ENCODE peak calls at places on chromosomes 2 and 18, in six cellular contexts. F is cardiac muscle cell, G is stomach, A is IMR-90, Z is small intestine, H is psoas muscle. K is an unnamed sample.

GRCh38 chr18:24293254-24293653 is 104.4 kb downstream of the OSBPL1A start:
- DNase-seq in F (no peak), H (no peak), Z (no peak), G (no peak), A (no peak), K (no peak)

GRCh38 chr2:98634406-98635092 is 26.2 kb downstream of the UNC50 start:
- DNase-seq in A (no peak), Z (peak), G (no peak), H (no peak), F (no peak), K (no peak)

GRCh38 chr2:85579266-85579935 is 2.0 kb downstream of the VAMP8 start:
- DNase-seq in Z (no peak), F (no peak), A (no peak), G (no peak), H (no peak), K (no peak)

GRCh38 chr18:12825230-12825629 is 58.8 kb downstream of the PTPN2 start:
- DNase-seq in F (no peak), G (no peak), Z (peak), H (no peak), A (no peak), K (no peak)

GRCh38 chr2:224565452-224566035 is 19.6 kb downstream of the CUL3 start:
- DNase-seq in H (no peak), F (no peak), G (no peak), A (no peak), Z (no peak), K (no peak)

GRCh38 chr18:36519358-36519757 is 221.8 kb downstream of the FHOD3 start:
- DNase-seq in A (peak), Z (no peak), F (peak), G (no peak), H (no peak), K (no peak)

GRCh38 chr18:50586710-50587109 is 26.8 kb downstream of the MAPK4 start:
- DNase-seq in G (no peak), Z (no peak), F (peak), A (no peak), H (no peak), K (no peak)

GRCh38 chr2:56681659-56682396 is 498.0 kb downstream of the CCDC85A start:
- DNase-seq in G (no peak), F (peak), H (no peak), Z (no peak), A (peak), K (no peak)

GRCh38 chr2:240510513-240511210 is 47.1 kb downstream of the ANKMY1 start:
- DNase-seq in Z (no peak), A (no peak), G (no peak), H (no peak), F (no peak), K (peak)

GRCh38 chr2:12347049-12347448 is 369.7 kb upstream of the TRIB2 start:
- DNase-seq in F (no peak), G (no peak), A (peak), H (no peak), Z (no peak), K (no peak)

GRCh38 chr2:113117594-113118262 is 9.7 kb upstream of the IL1RN start:
- DNase-seq in H (peak), A (peak), Z (peak), G (peak), F (peak), K (peak)

GRCh38 chr2:73297151-73297559 is 3.8 kb upstream of the EGR4 start:
- DNase-seq in Z (no peak), G (no peak), A (no peak), H (no peak), F (peak), K (no peak)

GRCh38 chr2:15782009-15782751 is 158.2 kb upstream of the MYCN start:
- DNase-seq in A (no peak), G (no peak), F (peak), H (no peak), Z (peak), K (no peak)

GRCh38 chr2:210099940-210100339 is 71.3 kb downstream of the KANSL1L start:
- DNase-seq in A (no peak), Z (no peak), G (no peak), F (no peak), H (no peak), K (no peak)

GRCh38 chr2:209986405-209986804 is 16.0 kb upstream of the RPE start:
- DNase-seq in G (no peak), H (no peak), F (no peak), Z (no peak), A (no peak), K (no peak)

GRCh38 chr2:96508521-96509113 is 3.5 kb upstream of the NEURL3 start:
- DNase-seq in F (no peak), Z (no peak), H (no peak), A (no peak), G (no peak), K (no peak)

GRCh38 chr2:175004730-175004979 is 526 bp downstream of the CHN1 start:
- DNase-seq in Z (no peak), A (no peak), H (no peak), F (no peak), G (no peak), K (peak)

GRCh38 chr2:120871881-120872620 is 136.4 kb downstream of the GLI2 start:
- DNase-seq in G (no peak), Z (no peak), F (no peak), A (no peak), H (no peak), K (no peak)

GRCh38 chr2:175363719-175364118 is 182.2 kb upstream of the ATP5MC3 start:
- DNase-seq in F (no peak), Z (no peak), G (no peak), A (no peak), H (no peak), K (no peak)

GRCh38 chr2:109549016-109549595 is 64.7 kb downstream of the SEPTIN10 start:
- DNase-seq in H (no peak), A (no peak), F (no peak), G (no peak), Z (peak), K (no peak)

GRCh38 chr2:21633531-21634310 is 510.0 kb downstream of the TDRD15 start:
- DNase-seq in G (no peak), Z (no peak), H (no peak), F (no peak), A (no peak), K (no peak)

GRCh38 chr2:82641781-82642180 is 1817.3 kb downstream of the SUCLG1 start:
- DNase-seq in A (no peak), H (no peak), F (no peak), Z (no peak), G (no peak), K (no peak)

GRCh38 chr2:136057023-136057801 is 60.7 kb downstream of the CXCR4 start:
- DNase-seq in G (no peak), Z (no peak), A (no peak), F (no peak), H (no peak), K (no peak)

GRCh38 chr2:188596054-188596453 is 304.4 kb downstream of the GULP1 start:
- DNase-seq in Z (no peak), F (no peak), H (no peak), G (no peak), A (peak), K (no peak)

GRCh38 chr2:239058746-239059145 is 210.9 kb downstream of the TWIST2 start:
- DNase-seq in A (no peak), G (no peak), Z (no peak), H (no peak), F (no peak), K (no peak)

GRCh38 chr18:38576349-38576748 is 1010.8 kb upstream of the CELF4 start:
- DNase-seq in H (no peak), Z (no peak), F (no peak), A (no peak), G (no peak), K (no peak)

GRCh38 chr2:64857581-64858471 is 131.4 kb upstream of the SLC1A4 start:
- DNase-seq in G (no peak), A (peak), Z (no peak), H (peak), F (peak), K (peak)

DNA sequence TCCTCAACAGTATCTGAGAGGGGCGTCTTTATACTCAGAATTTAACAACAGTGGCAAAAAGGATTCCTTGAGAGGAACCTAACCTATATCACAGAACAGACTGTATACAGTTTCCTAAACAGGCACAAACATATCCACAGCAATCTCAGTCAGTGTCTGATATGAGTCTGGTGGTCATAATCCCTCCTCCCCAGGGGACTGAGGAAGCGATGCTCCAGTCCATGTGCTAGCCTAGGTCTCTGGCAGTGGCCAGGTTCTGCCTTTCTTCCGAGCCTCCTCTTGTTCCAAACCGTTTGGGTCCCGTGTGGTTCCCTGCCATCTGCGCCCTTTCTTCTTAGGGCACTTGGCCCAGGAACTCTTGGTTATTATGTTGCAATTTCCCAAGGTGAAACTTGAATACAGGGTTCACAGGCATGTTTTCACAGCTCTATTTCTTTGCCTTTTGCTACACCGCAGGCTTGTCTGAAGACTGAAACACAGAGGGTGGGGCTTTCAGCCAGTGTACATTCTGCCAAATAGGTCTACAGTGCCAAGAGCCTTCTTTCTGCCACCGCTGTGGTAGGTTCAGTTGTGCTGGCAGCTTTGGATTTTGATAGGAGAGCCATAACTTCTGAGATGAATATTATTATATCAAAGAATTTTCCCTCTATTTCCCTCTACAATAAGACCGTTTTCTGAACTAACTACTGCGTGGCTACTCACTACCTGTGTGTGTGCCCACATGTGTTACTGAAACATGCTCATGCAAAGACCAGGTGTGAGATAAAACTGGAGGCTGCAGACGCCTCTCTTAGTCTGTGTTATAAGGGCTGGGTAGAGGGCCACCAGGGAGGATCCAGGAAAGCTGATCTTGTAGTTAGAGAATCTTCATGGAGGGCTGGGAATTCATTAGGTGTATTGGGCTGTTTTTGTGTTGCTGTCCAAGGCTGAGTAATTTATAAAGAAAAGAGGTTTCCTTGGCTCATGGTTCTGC is 75.0 kb upstream of the HAAO start:
- DNase-seq in F (no peak), H (no peak), G (peak), Z (no peak), A (no peak), K (peak)
- H3K27ac ChIP-seq in F (no peak), H (peak), G (peak), Z (no peak), A (no peak), K (peak)

GRCh38 chr18:80253871-80254492 is 6.7 kb upstream of the PARD6G start:
- DNase-seq in G (no peak), H (no peak), A (no peak), F (no peak), Z (no peak), K (no peak)
- H3K4me3 ChIP-seq in G (no peak), H (no peak), A (no peak), F (no peak), Z (no peak), K (no peak)

GRCh38 chr18:58316943-58317342 is 272.9 kb downstream of the NEDD4L start:
- DNase-seq in H (no peak), F (no peak), A (no peak), Z (peak), G (no peak), K (no peak)

GRCh38 chr18:58315739-58316215 is 271.8 kb downstream of the NEDD4L start:
- DNase-seq in A (no peak), H (no peak), G (no peak), Z (peak), F (peak), K (no peak)

GRCh38 chr18:58315041-58315440 is 271.0 kb downstream of the NEDD4L start:
- DNase-seq in A (peak), H (no peak), F (no peak), G (no peak), Z (no peak), K (no peak)

GRCh38 chr18:58314284-58314683 is 270.3 kb downstream of the NEDD4L start:
- DNase-seq in F (peak), H (peak), Z (peak), A (peak), G (peak), K (no peak)

GRCh38 chr18:58316400-58316942 is 272.4 kb downstream of the NEDD4L start:
- DNase-seq in G (no peak), H (no peak), A (no peak), F (no peak), Z (no peak), K (no peak)
- H3K27ac ChIP-seq in G (peak), H (peak), A (peak), F (no peak), Z (no peak), K (peak)

GRCh38 chr18:10070581-10071000 is 156.8 kb downstream of the VAPA start:
- DNase-seq in F (no peak), H (no peak), G (no peak), Z (no peak), A (peak), K (no peak)
- H3K4me3 ChIP-seq in F (no peak), H (no peak), G (no peak), Z (no peak), A (no peak), K (no peak)

GRCh38 chr18:70659026-70659726 is 370.3 kb downstream of the SOCS6 start:
- DNase-seq in F (peak), H (no peak), Z (no peak), G (no peak), A (peak), K (no peak)
- H3K27ac ChIP-seq in F (no peak), H (no peak), Z (no peak), G (no peak), A (no peak), K (no peak)

GRCh38 chr2:23326322-23326721 is 58.7 kb upstream of the KLHL29 start:
- DNase-seq in F (no peak), H (no peak), G (no peak), Z (no peak), A (no peak), K (no peak)
- H3K4me3 ChIP-seq in F (no peak), H (no peak), G (no peak), Z (no peak), A (no peak), K (no peak)

DNA sequence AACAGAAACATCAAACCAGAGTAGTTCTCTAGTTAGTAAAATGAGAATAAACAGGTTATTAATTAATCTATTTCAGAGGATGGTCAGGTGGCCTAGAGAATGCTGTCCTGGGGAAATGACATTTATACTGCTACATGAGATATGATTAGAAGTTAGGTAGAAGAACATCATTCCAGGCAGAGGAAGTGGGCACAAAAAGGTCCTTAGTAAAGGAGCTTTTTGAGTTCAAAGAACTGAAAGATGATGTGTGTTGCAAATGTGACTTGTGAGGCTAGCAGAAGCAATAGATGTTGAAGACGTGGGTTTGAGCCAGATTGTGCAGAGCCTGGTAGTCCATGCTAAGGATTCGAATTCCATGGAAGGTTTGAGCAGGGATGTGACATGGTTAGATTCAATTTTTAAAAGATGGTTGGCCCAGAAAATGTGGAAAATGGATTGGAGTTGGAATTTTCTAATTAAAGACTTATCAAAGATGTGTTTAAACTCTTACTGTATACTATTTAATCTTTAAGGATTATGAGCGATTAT is 34.2 kb downstream of the RAB10 start:
- DNase-seq in A (no peak), F (no peak), Z (no peak), H (no peak), G (no peak), K (no peak)
- H3K27ac ChIP-seq in A (peak), F (no peak), Z (no peak), H (peak), G (peak), K (peak)

GRCh38 chr18:9878095-9878494 is 7.7 kb upstream of the TXNDC2 start:
- DNase-seq in F (no peak), H (no peak), G (no peak), Z (no peak), A (no peak), K (no peak)

GRCh38 chr18:9877655-9878014 is 8.1 kb upstream of the TXNDC2 start:
- DNase-seq in F (no peak), Z (no peak), A (no peak), H (no peak), G (no peak), K (no peak)

GRCh38 chr18:9876867-9877654 is 8.7 kb upstream of the TXNDC2 start:
- DNase-seq in G (no peak), F (peak), A (peak), H (no peak), Z (peak), K (no peak)

GRCh38 chr18:9874730-9875129 is 11.0 kb upstream of the TXNDC2 start:
- DNase-seq in A (peak), Z (no peak), H (no peak), F (no peak), G (no peak), K (no peak)

DNA sequence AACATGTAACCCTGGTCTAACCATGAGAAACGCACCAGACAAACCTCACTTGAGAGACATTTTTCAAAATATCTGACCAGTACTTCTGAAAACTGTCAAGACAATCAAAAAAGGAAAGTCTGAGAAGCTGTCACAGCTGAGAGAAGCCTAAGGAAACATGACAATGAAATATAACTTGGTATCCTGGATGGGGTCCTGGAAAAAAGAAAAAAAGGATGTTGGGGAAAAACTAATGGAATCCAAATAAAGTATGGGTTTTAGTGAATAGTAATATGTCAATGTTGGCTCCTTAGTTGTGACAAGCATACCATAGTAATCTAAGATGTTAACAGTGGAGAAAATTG is 9.3 kb upstream of the TXNDC2 start:
- DNase-seq in G (no peak), F (no peak), H (no peak), Z (no peak), A (no peak), K (no peak)
- H3K4me3 ChIP-seq in G (peak), F (no peak), H (peak), Z (no peak), A (peak), K (no peak)

K was measured in left lung.